ENCODE peak calls at places on chromosomes 6 and 20, in seven cellular contexts. Z is transverse colon, V is NCI-H1436, F is NCI-H2171 treated with DMSO at 0.1 percent for 48 hours, T is activated B cell treated with CpG ODN at 0.5 μM for 24 hours, M is neural crest cell, J is H54. A is an unnamed sample.

GRCh38 chr6:56475736-56476457 is 166.8 kb downstream of the DST start:
- DNase-seq in T (no peak), M (no peak), Z (peak; percentile 10), V (no peak), F (no peak), J (no peak), A (no peak)

GRCh38 chr6:26743157-26743821 is 83.7 kb upstream of the ZNF322 start:
- DNase-seq in J (peak; percentile 31), M (no peak), T (no peak), Z (no peak), F (no peak), V (no peak), A (no peak)

GRCh38 chr6:84161190-84161589 is 66.3 kb downstream of the CEP162 start:
- DNase-seq in F (no peak), J (no peak), V (no peak), Z (no peak), M (no peak), T (no peak), A (no peak)

GRCh38 chr20:59835057-59835447 is 98.4 kb downstream of the SYCP2 start:
- DNase-seq in T (no peak), M (no peak), J (no peak), Z (no peak), F (no peak), V (no peak), A (no peak)

GRCh38 chr6:84707161-84707560 is 57.2 kb downstream of the TBX18 start:
- DNase-seq in F (no peak), J (no peak), M (no peak), T (no peak), Z (no peak), V (no peak), A (no peak)

GRCh38 chr6:85357651-85358050 is 92.2 kb upstream of the NT5E start:
- DNase-seq in F (no peak), M (no peak), V (no peak), T (no peak), Z (no peak), J (no peak), A (no peak)

GRCh38 chr20:62901891-62902290 is 24.4 kb downstream of the DIDO1 start:
- DNase-seq in V (no peak), F (no peak), Z (no peak), T (no peak), M (no peak), J (no peak), A (no peak)

GRCh38 chr6:21595265-21595950 is 1.9 kb downstream of the SOX4 start:
- DNase-seq in M (peak; percentile 22), Z (peak; percentile 45), T (peak; percentile 40), J (no peak), F (no peak), V (no peak), A (no peak)

GRCh38 chr20:32019156-32019510 is 8.9 kb downstream of the CCM2L start:
- DNase-seq in V (peak; percentile 28), M (peak; percentile 48), T (no peak), J (no peak), F (peak; percentile 76), Z (no peak), A (no peak)

GRCh38 chr6:159633196-159633595 is 59.8 kb downstream of the SOD2 start:
- DNase-seq in T (no peak), F (peak; percentile 15), J (peak; percentile 6), V (no peak), Z (no peak), M (no peak), A (no peak)

GRCh38 chr6:2237001-2237400 is 8.4 kb downstream of the GMDS start:
- DNase-seq in V (no peak), J (peak; percentile 59), F (no peak), M (no peak), T (no peak), Z (no peak), A (no peak)

A was measured in NCI-H524 treated with DMSO at 0.1 percent for 48 hours.